ENCODE peak calls at places on chromosomes 3 and 15, in five cellular contexts. V, X, Q, P and O are unnamed samples.

GRCh38 chr3:50154476-50154839 is 666 bp upstream of the SEMA3F start:
- DNase-seq in Q (no peak), X (no peak), V (no peak), P (no peak), O (no peak)

GRCh38 chr3:152277198-152277597 is 8.5 kb downstream of the MBNL1 start:
- DNase-seq in P (no peak), X (no peak), V (no peak), Q (no peak), O (no peak)

GRCh38 chr3:126261037-126261436 is 80.7 kb upstream of the ALDH1L1 start:
- DNase-seq in V (no peak), P (peak; percentile 82), X (peak; percentile 8), Q (no peak), O (peak; percentile 94)

GRCh38 chr15:101115887-101116680 is 135.8 kb downstream of the CHSY1 start:
- DNase-seq in X (no peak), V (no peak), Q (no peak), P (peak; percentile 78), O (no peak)

GRCh38 chr3:81910244-81910852 is 148.9 kb upstream of the GBE1 start:
- DNase-seq in P (peak; percentile 46), V (peak; percentile 20), Q (peak; percentile 8), X (peak; percentile 9), O (no peak)

GRCh38 chr3:16439163-16439847 is 74.2 kb downstream of the RFTN1 start:
- DNase-seq in P (peak; percentile 20), V (no peak), Q (no peak), X (no peak), O (no peak)

GRCh38 chr3:126952261-126952982 is 30.5 kb upstream of the PLXNA1 start:
- DNase-seq in Q (no peak), P (no peak), X (no peak), V (no peak), O (no peak)

GRCh38 chr3:99108508-99108907 is 207.0 kb upstream of the DCBLD2 start:
- DNase-seq in X (no peak), P (peak; percentile 77), V (no peak), Q (no peak), O (no peak)